ENCODE peak calls at places on chromosomes 1 and 21, in nine cellular contexts. One of them, this sample, is unnamed.

GRCh38 chr1:39450956-39451601 is 40.4 kb upstream of the BMP8A start:
- DNase-seq in astrocyte of the spinal cord: peak
- DNase-seq in NCI-H460: no peak
- DNase-seq in SHP77: no peak
- DNase-seq in lower leg skin: no peak
- DNase-seq in NCI-H510A treated with DMSO at 0.1 percent for 48 hours: no peak
- DNase-seq in naive thymus-derived CD8-positive, alpha-beta T cell: no peak
- DNase-seq in ELR: peak
- DNase-seq in smooth muscle cell of the brain vasculature: no peak
- DNase-seq in this sample: no peak

GRCh38 chr21:45282283-45283018 is 5.2 kb downstream of the POFUT2 start:
- DNase-seq in naive thymus-derived CD8-positive, alpha-beta T cell: no peak
- DNase-seq in NCI-H460: no peak
- DNase-seq in ELR: no peak
- DNase-seq in smooth muscle cell of the brain vasculature: no peak
- DNase-seq in astrocyte of the spinal cord: no peak
- DNase-seq in NCI-H510A treated with DMSO at 0.1 percent for 48 hours: no peak
- DNase-seq in SHP77: no peak
- DNase-seq in lower leg skin: peak
- DNase-seq in this sample: no peak

GRCh38 chr1:18527921-18528320 is 47.2 kb downstream of the KLHDC7A start:
- DNase-seq in ELR: no peak
- DNase-seq in astrocyte of the spinal cord: no peak
- DNase-seq in SHP77: no peak
- DNase-seq in NCI-H460: no peak
- DNase-seq in NCI-H510A treated with DMSO at 0.1 percent for 48 hours: no peak
- DNase-seq in smooth muscle cell of the brain vasculature: no peak
- DNase-seq in naive thymus-derived CD8-positive, alpha-beta T cell: no peak
- DNase-seq in lower leg skin: peak
- DNase-seq in this sample: no peak

GRCh38 chr1:157132602-157133167 is 5.5 kb downstream of the ETV3 start:
- DNase-seq in NCI-H510A treated with DMSO at 0.1 percent for 48 hours: no peak
- DNase-seq in SHP77: no peak
- DNase-seq in naive thymus-derived CD8-positive, alpha-beta T cell: no peak
- DNase-seq in astrocyte of the spinal cord: no peak
- DNase-seq in lower leg skin: no peak
- DNase-seq in NCI-H460: no peak
- DNase-seq in ELR: no peak
- DNase-seq in smooth muscle cell of the brain vasculature: no peak
- DNase-seq in this sample: no peak

GRCh38 chr1:95742591-95743089 is 508.6 kb downstream of the RWDD3 start:
- DNase-seq in ELR: peak
- DNase-seq in NCI-H510A treated with DMSO at 0.1 percent for 48 hours: peak
- DNase-seq in smooth muscle cell of the brain vasculature: no peak
- DNase-seq in astrocyte of the spinal cord: peak
- DNase-seq in NCI-H460: no peak
- DNase-seq in lower leg skin: peak
- DNase-seq in naive thymus-derived CD8-positive, alpha-beta T cell: no peak
- DNase-seq in SHP77: no peak
- DNase-seq in this sample: no peak

GRCh38 chr1:39081266-39082139 is 55.4 kb downstream of the NDUFS5 start:
- DNase-seq in SHP77: no peak
- DNase-seq in smooth muscle cell of the brain vasculature: no peak
- DNase-seq in NCI-H510A treated with DMSO at 0.1 percent for 48 hours: peak
- DNase-seq in lower leg skin: no peak
- DNase-seq in astrocyte of the spinal cord: no peak
- DNase-seq in naive thymus-derived CD8-positive, alpha-beta T cell: peak
- DNase-seq in ELR: peak
- DNase-seq in NCI-H460: no peak
- DNase-seq in this sample: no peak

GRCh38 chr1:2508751-2509150 is 17.6 kb downstream of the PANK4 start:
- DNase-seq in ELR: no peak
- DNase-seq in smooth muscle cell of the brain vasculature: no peak
- DNase-seq in lower leg skin: no peak
- DNase-seq in naive thymus-derived CD8-positive, alpha-beta T cell: no peak
- DNase-seq in SHP77: no peak
- DNase-seq in astrocyte of the spinal cord: no peak
- DNase-seq in NCI-H510A treated with DMSO at 0.1 percent for 48 hours: no peak
- DNase-seq in NCI-H460: no peak
- DNase-seq in this sample: no peak

GRCh38 chr1:4172659-4173599 is 272.9 kb upstream of the C1orf174 start:
- DNase-seq in astrocyte of the spinal cord: no peak
- DNase-seq in lower leg skin: peak
- DNase-seq in smooth muscle cell of the brain vasculature: no peak
- DNase-seq in NCI-H460: no peak
- DNase-seq in ELR: no peak
- DNase-seq in naive thymus-derived CD8-positive, alpha-beta T cell: no peak
- DNase-seq in NCI-H510A treated with DMSO at 0.1 percent for 48 hours: peak
- DNase-seq in SHP77: peak
- DNase-seq in this sample: no peak

GRCh38 chr1:42319871-42320484 is 15.1 kb downstream of the FOXJ3 start:
- DNase-seq in NCI-H510A treated with DMSO at 0.1 percent for 48 hours: peak
- DNase-seq in NCI-H460: no peak
- DNase-seq in naive thymus-derived CD8-positive, alpha-beta T cell: peak
- DNase-seq in smooth muscle cell of the brain vasculature: no peak
- DNase-seq in SHP77: no peak
- DNase-seq in ELR: no peak
- DNase-seq in astrocyte of the spinal cord: no peak
- DNase-seq in lower leg skin: no peak
- DNase-seq in this sample: no peak

GRCh38 chr1:181398544-181398943 is 84.8 kb upstream of the CACNA1E start:
- DNase-seq in astrocyte of the spinal cord: no peak
- DNase-seq in NCI-H460: no peak
- DNase-seq in SHP77: no peak
- DNase-seq in naive thymus-derived CD8-positive, alpha-beta T cell: no peak
- DNase-seq in ELR: no peak
- DNase-seq in lower leg skin: no peak
- DNase-seq in smooth muscle cell of the brain vasculature: no peak
- DNase-seq in NCI-H510A treated with DMSO at 0.1 percent for 48 hours: no peak
- DNase-seq in this sample: no peak

GRCh38 chr1:203166192-203166940 is 9.3 kb downstream of the MYBPH start:
- DNase-seq in NCI-H510A treated with DMSO at 0.1 percent for 48 hours: peak
- DNase-seq in SHP77: peak
- DNase-seq in astrocyte of the spinal cord: no peak
- DNase-seq in smooth muscle cell of the brain vasculature: no peak
- DNase-seq in naive thymus-derived CD8-positive, alpha-beta T cell: no peak
- DNase-seq in lower leg skin: no peak
- DNase-seq in ELR: peak
- DNase-seq in NCI-H460: no peak
- DNase-seq in this sample: no peak

GRCh38 chr1:171852273-171852672 is 11.0 kb downstream of the DNM3 start:
- DNase-seq in naive thymus-derived CD8-positive, alpha-beta T cell: no peak
- DNase-seq in ELR: no peak
- DNase-seq in SHP77: no peak
- DNase-seq in lower leg skin: no peak
- DNase-seq in NCI-H460: no peak
- DNase-seq in astrocyte of the spinal cord: no peak
- DNase-seq in smooth muscle cell of the brain vasculature: no peak
- DNase-seq in NCI-H510A treated with DMSO at 0.1 percent for 48 hours: no peak
- DNase-seq in this sample: no peak

GRCh38 chr1:7408771-7409150 is 362.3 kb upstream of the VAMP3 start:
- DNase-seq in astrocyte of the spinal cord: no peak
- DNase-seq in lower leg skin: peak
- DNase-seq in ELR: no peak
- DNase-seq in NCI-H510A treated with DMSO at 0.1 percent for 48 hours: no peak
- DNase-seq in SHP77: no peak
- DNase-seq in naive thymus-derived CD8-positive, alpha-beta T cell: no peak
- DNase-seq in smooth muscle cell of the brain vasculature: no peak
- DNase-seq in NCI-H460: no peak
- DNase-seq in this sample: no peak

GRCh38 chr1:79976287-79976686 is 969.8 kb upstream of the ADGRL4 start:
- DNase-seq in NCI-H460: no peak
- DNase-seq in SHP77: no peak
- DNase-seq in NCI-H510A treated with DMSO at 0.1 percent for 48 hours: no peak
- DNase-seq in smooth muscle cell of the brain vasculature: no peak
- DNase-seq in lower leg skin: no peak
- DNase-seq in astrocyte of the spinal cord: no peak
- DNase-seq in ELR: no peak
- DNase-seq in naive thymus-derived CD8-positive, alpha-beta T cell: no peak
- DNase-seq in this sample: no peak

GRCh38 chr1:6998267-6998666 is 213.0 kb downstream of the CAMTA1 start:
- DNase-seq in ELR: no peak
- DNase-seq in lower leg skin: no peak
- DNase-seq in SHP77: no peak
- DNase-seq in NCI-H510A treated with DMSO at 0.1 percent for 48 hours: peak
- DNase-seq in naive thymus-derived CD8-positive, alpha-beta T cell: no peak
- DNase-seq in NCI-H460: peak
- DNase-seq in smooth muscle cell of the brain vasculature: no peak
- DNase-seq in astrocyte of the spinal cord: no peak
- DNase-seq in this sample: no peak

GRCh38 chr1:1399870-1400575 is 888 bp upstream of the CCNL2 start:
- DNase-seq in NCI-H510A treated with DMSO at 0.1 percent for 48 hours: peak
- DNase-seq in NCI-H460: no peak
- DNase-seq in smooth muscle cell of the brain vasculature: no peak
- DNase-seq in astrocyte of the spinal cord: peak
- DNase-seq in SHP77: no peak
- DNase-seq in lower leg skin: no peak
- DNase-seq in naive thymus-derived CD8-positive, alpha-beta T cell: no peak
- DNase-seq in ELR: peak
- DNase-seq in this sample: no peak

GRCh38 chr21:21712761-21713558 is 714.8 kb downstream of the NCAM2 start:
- DNase-seq in smooth muscle cell of the brain vasculature: no peak
- DNase-seq in ELR: peak
- DNase-seq in SHP77: no peak
- DNase-seq in NCI-H460: no peak
- DNase-seq in lower leg skin: no peak
- DNase-seq in naive thymus-derived CD8-positive, alpha-beta T cell: no peak
- DNase-seq in NCI-H510A treated with DMSO at 0.1 percent for 48 hours: no peak
- DNase-seq in astrocyte of the spinal cord: peak
- DNase-seq in this sample: no peak

GRCh38 chr1:158806909-158807601 is 24.1 kb upstream of the MNDA start:
- DNase-seq in SHP77: no peak
- DNase-seq in lower leg skin: no peak
- DNase-seq in smooth muscle cell of the brain vasculature: no peak
- DNase-seq in NCI-H510A treated with DMSO at 0.1 percent for 48 hours: no peak
- DNase-seq in astrocyte of the spinal cord: no peak
- DNase-seq in NCI-H460: no peak
- DNase-seq in naive thymus-derived CD8-positive, alpha-beta T cell: no peak
- DNase-seq in ELR: no peak
- DNase-seq in this sample: no peak

GRCh38 chr1:109933856-109934711 is 23.4 kb downstream of the CSF1 start:
- DNase-seq in NCI-H510A treated with DMSO at 0.1 percent for 48 hours: peak
- DNase-seq in lower leg skin: peak
- DNase-seq in naive thymus-derived CD8-positive, alpha-beta T cell: no peak
- DNase-seq in ELR: peak
- DNase-seq in NCI-H460: no peak
- DNase-seq in astrocyte of the spinal cord: peak
- DNase-seq in SHP77: no peak
- DNase-seq in smooth muscle cell of the brain vasculature: peak
- DNase-seq in this sample: no peak

GRCh38 chr1:6167391-6168303 is 12.5 kb downstream of the CHD5 start:
- DNase-seq in ELR: no peak
- DNase-seq in lower leg skin: no peak
- DNase-seq in SHP77: no peak
- DNase-seq in NCI-H510A treated with DMSO at 0.1 percent for 48 hours: no peak
- DNase-seq in naive thymus-derived CD8-positive, alpha-beta T cell: no peak
- DNase-seq in NCI-H460: no peak
- DNase-seq in astrocyte of the spinal cord: no peak
- DNase-seq in smooth muscle cell of the brain vasculature: no peak
- DNase-seq in this sample: no peak